ENCODE peak calls at places on chromosome 13, in eight cellular contexts. E, A, X, N, Q, H, F and P are unnamed samples.
A peak's percentile ranks its signal among the peaks of the same experiment; 100 is the strongest.

GRCh38 chr13:114106991-114107685 is 25.3 kb downstream of the RASA3 start:
- DNase-seq in E (no peak), A (no peak), X (no peak), N (no peak), Q (no peak), H (no peak), F (peak; percentile 48), P (no peak)

GRCh38 chr13:72842991-72843390 is 61.1 kb downstream of the PIBF1 start:
- DNase-seq in E (no peak), A (no peak), X (no peak), N (no peak), Q (no peak), H (no peak), F (no peak), P (no peak)

GRCh38 chr13:33146843-33147611 is 130.8 kb downstream of the KL start:
- DNase-seq in E (no peak), A (no peak), X (no peak), N (no peak), Q (no peak), H (no peak), F (no peak), P (no peak)

GRCh38 chr13:99103536-99103935 is 97.1 kb upstream of the UBAC2 start:
- DNase-seq in E (no peak), A (no peak), X (peak; percentile 34), N (no peak), Q (no peak), H (no peak), F (no peak), P (no peak)

GRCh38 chr13:36675213-36675536 is 1.4 kb downstream of the SERTM1 start:
- DNase-seq in E (no peak), A (no peak), X (no peak), N (no peak), Q (no peak), H (no peak), F (no peak), P (no peak)

GRCh38 chr13:30751183-30751933 is 16.0 kb downstream of the ALOX5AP start:
- DNase-seq in E (no peak), A (no peak), X (no peak), N (no peak), Q (no peak), H (no peak), F (no peak), P (no peak)

GRCh38 chr13:30679483-30680330 is 55.6 kb upstream of the ALOX5AP start:
- DNase-seq in E (peak; percentile 60), A (no peak), X (peak; percentile 54), N (peak; percentile 69), Q (no peak), H (peak; percentile 44), F (no peak), P (no peak)

GRCh38 chr13:36480726-36481485 is 48.6 kb downstream of the CCNA1 start:
- DNase-seq in E (peak; percentile 51), A (no peak), X (no peak), N (no peak), Q (no peak), H (no peak), F (no peak), P (no peak)

GRCh38 chr13:114124921-114125320 is 7.5 kb downstream of the RASA3 start:
- DNase-seq in E (no peak), A (no peak), X (no peak), N (no peak), Q (no peak), H (peak; percentile 28), F (no peak), P (no peak)

GRCh38 chr13:74084375-74084902 is 49.8 kb downstream of the KLF12 start:
- DNase-seq in E (no peak), A (no peak), X (no peak), N (no peak), Q (no peak), H (no peak), F (no peak), P (no peak)

GRCh38 chr13:94157705-94158218 is 321.7 kb downstream of the DCT start:
- DNase-seq in E (no peak), A (no peak), X (no peak), N (no peak), Q (peak; percentile 84), H (peak; percentile 60), F (no peak), P (no peak)

GRCh38 chr13:91618315-91618714 is 219.9 kb downstream of the GPC5 start:
- DNase-seq in E (no peak), A (no peak), X (no peak), N (no peak), Q (no peak), H (no peak), F (no peak), P (no peak)

GRCh38 chr13:49098198-49098597 is 121.9 kb upstream of the MLNR start:
- DNase-seq in E (no peak), A (no peak), X (no peak), N (no peak), Q (peak; percentile 57), H (peak; percentile 86), F (peak; percentile 36), P (peak; percentile 60)

GRCh38 chr13:21053231-21053630 is 8.2 kb downstream of the LATS2 start:
- DNase-seq in E (peak; percentile 86), A (no peak), X (no peak), N (no peak), Q (no peak), H (no peak), F (no peak), P (no peak)

GRCh38 chr13:37479901-37480300 is 118.7 kb downstream of the POSTN start:
- DNase-seq in E (no peak), A (no peak), X (no peak), N (no peak), Q (no peak), H (no peak), F (no peak), P (no peak)

GRCh38 chr13:111049791-111050538 is 65.1 kb upstream of the ARHGEF7 start:
- DNase-seq in E (no peak), A (no peak), X (peak; percentile 11), N (no peak), Q (no peak), H (peak; percentile 34), F (peak; percentile 77), P (no peak)

GRCh38 chr13:68168448-68168847 is 938.3 kb upstream of the PCDH9 start:
- DNase-seq in E (no peak), A (no peak), X (no peak), N (no peak), Q (no peak), H (no peak), F (no peak), P (no peak)

GRCh38 chr13:78238911-78239310 is 320.3 kb upstream of the EDNRB start:
- DNase-seq in E (no peak), A (no peak), X (no peak), N (no peak), Q (no peak), H (peak; percentile 21), F (no peak), P (no peak)

GRCh38 chr13:106348032-106348431 is 187.4 kb downstream of the EFNB2 start:
- DNase-seq in E (no peak), A (no peak), X (peak; percentile 23), N (no peak), Q (no peak), H (peak; percentile 70), F (no peak), P (no peak)